ENCODE peak calls at places on chromosomes 11 and 22, in five cellular contexts. G is cardiac muscle cell, D is astrocyte of the spinal cord, Z is NT2/D1, B is T-helper 9 cell. T is an unnamed sample.

GRCh38 chr11:75339685-75340409 is 11.6 kb downstream of the ARRB1 start:
- DNase-seq in G (no peak), B (no peak), D (no peak), Z (no peak), T (no peak)

GRCh38 chr11:60594998-60595637 is 79.9 kb downstream of the MS4A13 start:
- DNase-seq in Z (no peak), D (no peak), B (no peak), G (no peak), T (no peak)

GRCh38 chr22:39594411-39594810 is 23.9 kb downstream of the CACNA1I start:
- DNase-seq in Z (no peak), B (no peak), D (no peak), G (no peak), T (no peak)

GRCh38 chr11:118530180-118530682 is 761 bp upstream of the TMEM25 start:
- DNase-seq in D (peak), G (no peak), B (no peak), Z (no peak), T (no peak)

GRCh38 chr11:120306519-120307242 is 18.4 kb upstream of the TLCD5 start:
- DNase-seq in B (no peak), Z (peak), D (peak), G (peak), T (no peak)

GRCh38 chr11:85663080-85663729 is 1.7 kb downstream of the CREBZF start:
- DNase-seq in G (no peak), B (no peak), Z (no peak), D (no peak), T (no peak)

GRCh38 chr11:119919656-119920055 is 190.7 kb upstream of the NECTIN1 start:
- DNase-seq in G (no peak), Z (no peak), B (no peak), D (no peak), T (no peak)

GRCh38 chr22:50076646-50077624 is 8.3 kb downstream of the MLC1 start:
- DNase-seq in G (no peak), B (no peak), Z (no peak), D (no peak), T (no peak)

GRCh38 chr11:18792066-18792591 is 531 bp upstream of the PTPN5 start:
- DNase-seq in Z (no peak), B (no peak), G (peak), D (no peak), T (peak)

GRCh38 chr11:132312616-132313210 is 942.3 kb downstream of the NTM start:
- DNase-seq in Z (peak), G (peak), B (no peak), D (peak), T (peak)

GRCh38 chr22:49544286-49544685 is 283.4 kb downstream of the BRD1 start:
- DNase-seq in G (no peak), B (no peak), Z (no peak), D (no peak), T (no peak)

GRCh38 chr22:19937616-19938473 is 3.7 kb upstream of the COMT start:
- DNase-seq in B (no peak), G (peak), Z (no peak), D (no peak), T (no peak)

GRCh38 chr11:103317118-103317517 is 207.9 kb downstream of the DYNC2H1 start:
- DNase-seq in G (no peak), Z (no peak), D (no peak), B (no peak), T (no peak)

GRCh38 chr22:23212061-23213030 is 32.0 kb downstream of the BCR start:
- DNase-seq in D (no peak), B (no peak), G (no peak), Z (no peak), T (no peak)

GRCh38 chr11:70547821-70548670 is 149.7 kb downstream of the CTTN start:
- DNase-seq in G (no peak), B (no peak), Z (no peak), D (no peak), T (no peak)

GRCh38 chr11:63999349-64000025 is 13.2 kb downstream of the OTUB1 start:
- DNase-seq in Z (peak), B (peak), D (peak), G (peak), T (peak)

GRCh38 chr11:74159642-74160041 is 11.2 kb downstream of the C2CD3 start:
- DNase-seq in G (no peak), D (no peak), B (no peak), Z (no peak), T (no peak)

GRCh38 chr11:7666292-7666866 is 6.9 kb downstream of the CYB5R2 start:
- DNase-seq in D (no peak), Z (no peak), G (no peak), B (no peak), T (no peak)

GRCh38 chr22:30605449-30606110 is 1.4 kb upstream of the TCN2 start:
- DNase-seq in B (peak), G (peak), D (peak), Z (no peak), T (no peak)

GRCh38 chr11:68750197-68750987 is 928 bp downstream of the TESMIN start:
- DNase-seq in D (no peak), G (no peak), Z (no peak), B (peak), T (peak)

GRCh38 chr11:75260396-75260795 is 19.8 kb downstream of the TPBGL start:
- DNase-seq in D (no peak), B (no peak), G (no peak), Z (no peak), T (no peak)

GRCh38 chr22:43783777-43784176 is 28.3 kb downstream of the EFCAB6 start:
- DNase-seq in Z (no peak), G (peak), B (no peak), D (no peak), T (no peak)

GRCh38 chr22:38137876-38138687 is 27.6 kb upstream of the BAIAP2L2 start:
- DNase-seq in Z (no peak), B (no peak), D (no peak), G (no peak), T (no peak)

GRCh38 chr22:17159504-17159951 is 451 bp upstream of the HDHD5 start:
- DNase-seq in G (peak), Z (no peak), B (peak), D (peak), T (no peak)